ENCODE peak calls at places on chromosomes 4 and X, in five cellular contexts. V is upper lobe of left lung, W is AG04449, F is upper lobe of right lung, T is retinal pigment epithelial cell. C is an unnamed sample.

GRCh38 chrX:55908685-55909212 is 191.2 kb downstream of the RRAGB start:
- DNase-seq in V (peak; percentile 58), W (no peak), F (peak; percentile 30), T (no peak), C (no peak)

GRCh38 chrX:123175366-123176122 is 8.5 kb upstream of the GRIA3 start:
- DNase-seq in V (no peak), W (no peak), F (no peak), T (no peak), C (no peak)

GRCh38 chrX:22922961-22923360 is 76.8 kb upstream of the DDX53 start:
- DNase-seq in V (no peak), W (no peak), F (no peak), T (no peak), C (no peak)

GRCh38 chr4:64248151-64248550 is 161.1 kb downstream of the TECRL start:
- DNase-seq in V (no peak), W (no peak), F (no peak), T (no peak), C (no peak)

GRCh38 chrX:126580877-126581276 is 28.3 kb upstream of the DCAF12L1 start:
- DNase-seq in V (peak; percentile 33), W (no peak), F (no peak), T (no peak), C (no peak)

GRCh38 chr4:117264072-117264471 is 178.7 kb upstream of the TRAM1L1 start:
- DNase-seq in V (no peak), W (no peak), F (no peak), T (no peak), C (no peak)

GRCh38 chr4:148778980-148779675 is 336.9 kb upstream of the NR3C2 start:
- DNase-seq in V (no peak), W (no peak), F (no peak), T (peak; percentile 60), C (no peak)

GRCh38 chr4:162586266-162586665 is 422.5 kb upstream of the FSTL5 start:
- DNase-seq in V (no peak), W (no peak), F (no peak), T (no peak), C (no peak)

GRCh38 chrX:112753116-112753515 is 73.4 kb upstream of the LHFPL1 start:
- DNase-seq in V (no peak), W (no peak), F (no peak), T (no peak), C (no peak)

GRCh38 chr4:164613761-164614277 is 140.1 kb upstream of the SMIM31 start:
- DNase-seq in V (no peak), W (no peak), F (no peak), T (peak; percentile 10), C (no peak)

GRCh38 chr4:68288046-68288740 is 42.7 kb upstream of the TMPRSS11B start:
- DNase-seq in V (no peak), W (no peak), F (no peak), T (no peak), C (no peak)

GRCh38 chr4:122099896-122100295 is 52.2 kb upstream of the BLTP1 start:
- DNase-seq in V (no peak), W (peak; percentile 7), F (no peak), T (peak; percentile 40), C (peak; percentile 12)

GRCh38 chrX:15946783-15947550 is 92.4 kb upstream of the AP1S2 start:
- DNase-seq in V (no peak), W (peak; percentile 41), F (no peak), T (no peak), C (peak; percentile 75)

GRCh38 chr4:122539861-122540465 is 80.9 kb downstream of the IL21 start:
- DNase-seq in V (no peak), W (no peak), F (no peak), T (no peak), C (peak; percentile 37)

GRCh38 chr4:145945431-145946155 is 7.0 kb upstream of the ZNF827 start:
- DNase-seq in V (no peak), W (no peak), F (no peak), T (no peak), C (no peak)

GRCh38 chr4:68326146-68326545 is 23.7 kb downstream of the YTHDC1 start:
- DNase-seq in V (no peak), W (no peak), F (no peak), T (no peak), C (no peak)

GRCh38 chrX:151901821-151902220 is 10.9 kb upstream of the MAGEA4 start:
- DNase-seq in V (no peak), W (no peak), F (no peak), T (no peak), C (no peak)

GRCh38 chr4:24800273-24800880 is 5.0 kb downstream of the SOD3 start:
- DNase-seq in V (peak; percentile 77), W (no peak), F (no peak), T (no peak), C (no peak)

GRCh38 chr4:112031712-112032328 is 113.4 kb upstream of the FAM241A start:
- DNase-seq in V (no peak), W (no peak), F (no peak), T (no peak), C (no peak)

GRCh38 chrX:99172958-99173357 is 1237.1 kb downstream of the PCDH19 start:
- DNase-seq in V (no peak), W (no peak), F (no peak), T (no peak), C (no peak)

GRCh38 chrX:106752101-106752678 is 25.7 kb downstream of the RNF128 start:
- DNase-seq in V (no peak), W (no peak), F (no peak), T (no peak), C (no peak)

GRCh38 chrX:48957477-48957826 is at the start of gene OTUD5:
- DNase-seq in V (peak; percentile 92), W (no peak), F (peak; percentile 86), T (no peak), C (no peak)

GRCh38 chrX:123924181-123924580 is 37.3 kb upstream of the STAG2 start:
- DNase-seq in V (no peak), W (no peak), F (no peak), T (no peak), C (no peak)

GRCh38 chr4:121823505-121824170 is at the start of gene CCNA2:
- DNase-seq in V (peak; percentile 91), W (peak; percentile 82), F (peak; percentile 96), T (peak; percentile 92), C (peak; percentile 77)

GRCh38 chr4:14168919-14169318 is 541.4 kb upstream of the BOD1L1 start:
- DNase-seq in V (no peak), W (peak; percentile 44), F (no peak), T (peak; percentile 74), C (peak; percentile 88)

GRCh38 chr4:112895785-112896184 is 153.7 kb upstream of the ANK2 start:
- DNase-seq in V (no peak), W (no peak), F (no peak), T (no peak), C (peak; percentile 61)

GRCh38 chr4:163949976-163950601 is 455.6 kb downstream of the TMA16 start:
- DNase-seq in V (peak; percentile 47), W (no peak), F (peak; percentile 46), T (no peak), C (no peak)

GRCh38 chr4:119103263-119103662 is 32.4 kb upstream of the MYOZ2 start:
- DNase-seq in V (no peak), W (peak; percentile 97), F (no peak), T (peak; percentile 93), C (peak; percentile 99)

DNA sequence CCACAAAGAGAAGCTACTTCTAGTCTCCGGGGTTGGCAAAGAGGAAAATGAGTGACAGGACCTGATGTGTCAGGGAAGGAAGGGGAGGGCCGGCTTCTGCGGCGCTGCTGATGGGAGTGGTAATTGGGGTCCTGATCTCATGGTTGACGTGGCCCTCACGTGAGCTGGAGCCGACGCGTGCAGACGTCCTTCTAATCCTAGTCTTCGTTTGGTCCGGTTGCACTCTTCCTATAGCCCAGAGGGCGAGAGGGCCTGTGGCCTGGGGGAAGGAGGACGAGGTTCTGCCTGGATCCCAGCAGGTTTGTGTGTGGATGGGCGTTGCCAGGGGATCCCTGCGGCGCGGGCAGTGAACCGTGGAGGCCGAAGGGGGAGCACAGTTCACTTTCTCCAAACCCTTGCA is at the start of gene ARMCX1:
- DNase-seq in V (peak; percentile 68), W (no peak), F (peak; percentile 79), T (peak; percentile 14), C (peak; percentile 25)
- H3K4me3 ChIP-seq in V (peak within 1 kb of the TSS; percentile 61), W (peak within 1 kb of the TSS; percentile 65), F (peak within 1 kb of the TSS; percentile 63), T (peak within 1 kb of the TSS; percentile 71), C (peak within 1 kb of the TSS; percentile 69)

DNA sequence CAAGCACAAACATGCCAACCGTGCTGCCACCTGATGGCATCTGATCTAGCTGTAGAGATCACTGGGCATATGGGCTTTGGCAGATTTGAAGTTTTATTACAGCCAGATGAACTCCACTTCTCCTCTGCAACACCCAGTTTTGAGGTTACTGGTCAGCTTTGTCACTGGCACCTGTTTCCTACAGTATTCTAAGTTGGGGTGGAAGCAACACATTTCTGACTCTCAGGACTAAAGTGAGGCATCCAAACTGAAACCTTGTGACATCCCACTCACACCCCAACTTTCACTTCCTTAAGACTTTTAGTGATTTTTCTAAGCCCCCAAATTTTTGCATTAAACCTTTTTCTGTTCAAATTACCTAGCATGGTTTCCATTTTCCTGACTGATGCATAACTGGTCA is 115.1 kb upstream of the PCDH18 start:
- DNase-seq in V (no peak), W (no peak), F (no peak), T (no peak), C (no peak)
- TF ChIP-seq CTCF in V (no peak), W (no peak), F (no peak), T (no peak), C (no peak)

GRCh38 chr4:168630445-168631187 is 133.8 kb downstream of the PALLD start:
- DNase-seq in V (no peak), W (no peak), F (no peak), T (no peak), C (peak; percentile 83)

GRCh38 chr4:168632246-168632832 is 135.5 kb downstream of the PALLD start:
- DNase-seq in V (no peak), W (no peak), F (no peak), T (no peak), C (no peak)

GRCh38 chr4:168628251-168628650 is 131.4 kb downstream of the PALLD start:
- DNase-seq in V (no peak), W (no peak), F (no peak), T (no peak), C (no peak)

GRCh38 chr4:168631241-168632151 is 134.6 kb downstream of the PALLD start:
- DNase-seq in V (peak; percentile 92), W (no peak), F (peak; percentile 85), T (no peak), C (no peak)

GRCh38 chr4:168629561-168629960 is 132.7 kb downstream of the PALLD start:
- DNase-seq in V (no peak), W (no peak), F (no peak), T (no peak), C (no peak)
- H3K4me3 ChIP-seq in V (no peak overlapping the region), W (no peak overlapping the region), F (no peak overlapping the region), T (no peak overlapping the region), C (no peak overlapping the region)

GRCh38 chrX:47629419-47630210 is at the start of gene CFP:
- DNase-seq in V (peak; percentile 18), W (no peak), F (no peak), T (no peak), C (no peak)

GRCh38 chrX:47631676-47632075 is 1.9 kb upstream of the CFP start:
- DNase-seq in V (no peak), W (no peak), F (no peak), T (no peak), C (no peak)

GRCh38 chrX:47625365-47625764 is 4.4 kb downstream of the CFP start:
- DNase-seq in V (no peak), W (no peak), F (no peak), T (no peak), C (no peak)

GRCh38 chrX:47632664-47633063 is 2.9 kb upstream of the CFP start:
- DNase-seq in V (no peak), W (no peak), F (no peak), T (no peak), C (no peak)

GRCh38 chrX:47628980-47629379 is 750 bp downstream of the CFP start:
- DNase-seq in V (no peak), W (no peak), F (no peak), T (no peak), C (no peak)
- TF ChIP-seq CTCF in V (no peak), W (no peak), F (no peak), T (no peak), C (no peak)

C was measured in kidney epithelial cell.